ENCODE peak calls at places on chromosomes 2 and 18, in six cellular contexts. B, T, M, K, P and U are unnamed samples.

GRCh38 chr2:12289105-12289802 is 427.5 kb upstream of the TRIB2 start:
- ATAC-seq in T (no peak), B (no peak), P (no peak), M (no peak), K (no peak), U (no peak)

GRCh38 chr2:160381425-160381951 is 112.1 kb downstream of the RBMS1 start:
- ATAC-seq in T (peak), M (no peak), B (no peak), K (no peak), P (peak), U (peak)

GRCh38 chr18:22609642-22610041 is 191.9 kb upstream of the CTAGE1 start:
- ATAC-seq in B (no peak), T (no peak), K (peak), M (no peak), P (peak), U (peak)

GRCh38 chr2:191626497-191627151 is 51.3 kb upstream of the NABP1 start:
- ATAC-seq in K (no peak), M (no peak), B (peak), T (no peak), P (no peak), U (no peak)

GRCh38 chr2:201007584-201007998 is 44.1 kb upstream of the ORC2 start:
- ATAC-seq in M (no peak), T (no peak), K (no peak), P (no peak), B (no peak), U (no peak)

GRCh38 chr18:42255908-42256765 is 301.1 kb downstream of the PIK3C3 start:
- ATAC-seq in T (peak), P (peak), B (no peak), K (no peak), M (no peak), U (no peak)

GRCh38 chr2:190344275-190344827 is 962 bp downstream of the INPP1 start:
- ATAC-seq in B (peak), M (peak), P (peak), T (peak), K (peak), U (peak)

GRCh38 chr18:13279181-13280065 is 60.9 kb downstream of the LDLRAD4 start:
- ATAC-seq in K (no peak), P (no peak), B (no peak), M (peak), T (peak), U (no peak)

GRCh38 chr2:71452565-71452964 is 796 bp upstream of the DYSF start:
- ATAC-seq in M (peak), P (no peak), B (peak), K (peak), T (peak), U (no peak)

GRCh38 chr2:27977623-27978312 is 87.2 kb downstream of the BABAM2 start:
- ATAC-seq in T (peak), M (no peak), K (peak), P (no peak), B (peak), U (peak)

GRCh38 chr18:22336406-22336805 is 81.3 kb downstream of the CTAGE1 start:
- ATAC-seq in M (no peak), B (no peak), T (no peak), P (no peak), K (no peak), U (no peak)

GRCh38 chr2:78984386-78984785 is 41.1 kb upstream of the REG3G start:
- ATAC-seq in B (no peak), T (no peak), K (no peak), P (no peak), M (no peak), U (no peak)

GRCh38 chr2:231987088-231987788 is 25.7 kb downstream of the DIS3L2 start:
- ATAC-seq in P (no peak), K (no peak), M (no peak), B (no peak), T (no peak), U (no peak)

GRCh38 chr2:216888907-216889622 is 29.2 kb upstream of the TNP1 start:
- ATAC-seq in M (no peak), B (no peak), P (no peak), K (no peak), T (no peak), U (no peak)

GRCh38 chr18:12366379-12366778 is 10.6 kb downstream of the AFG3L2 start:
- ATAC-seq in B (no peak), P (no peak), M (no peak), T (no peak), K (no peak), U (no peak)

GRCh38 chr2:37168217-37168981 is 11.6 kb upstream of the EIF2AK2 start:
- ATAC-seq in P (no peak), M (peak), K (peak), B (peak), T (peak), U (peak)

GRCh38 chr2:196162586-196163180 is 8.7 kb downstream of the STK17B start:
- ATAC-seq in K (no peak), T (no peak), M (no peak), P (no peak), B (no peak), U (no peak)

GRCh38 chr2:68566362-68566761 is 77.0 kb upstream of the PROKR1 start:
- ATAC-seq in B (no peak), M (no peak), P (no peak), K (no peak), T (no peak), U (no peak)

GRCh38 chr2:9594361-9595063 is 36.3 kb downstream of the YWHAQ start:
- ATAC-seq in M (peak), T (peak), K (peak), B (peak), P (peak), U (peak)

GRCh38 chr2:177597759-177598158 is 205.2 kb downstream of the AGPS start:
- ATAC-seq in P (no peak), K (no peak), B (peak), M (no peak), T (no peak), U (peak)

GRCh38 chr18:75581336-75582121 is 154.0 kb upstream of the SMIM21 start:
- ATAC-seq in M (no peak), K (no peak), B (no peak), P (no peak), T (no peak), U (no peak)

GRCh38 chr2:134774786-134775641 is 56.2 kb upstream of the TMEM163 start:
- ATAC-seq in T (no peak), P (no peak), K (peak), M (no peak), B (no peak), U (no peak)

GRCh38 chr2:240508832-240509545 is 48.8 kb downstream of the ANKMY1 start:
- ATAC-seq in M (no peak), P (no peak), K (no peak), T (no peak), B (no peak), U (no peak)

GRCh38 chr2:133710613-133711012 is 142.3 kb upstream of the NCKAP5 start:
- ATAC-seq in P (no peak), K (no peak), T (no peak), M (no peak), B (no peak), U (no peak)
- H3K27ac ChIP-seq in P (no peak), K (no peak), T (no peak), M (no peak), B (no peak), U (no peak)

GRCh38 chr2:214899751-214900150 is 90.3 kb upstream of the BARD1 start:
- ATAC-seq in M (no peak), K (no peak), P (no peak), B (no peak), T (no peak), U (no peak)

GRCh38 chr2:214904176-214904575 is 94.7 kb upstream of the BARD1 start:
- ATAC-seq in T (no peak), P (no peak), K (no peak), B (no peak), M (no peak), U (no peak)

GRCh38 chr2:214904634-214905033 is 95.2 kb upstream of the BARD1 start:
- ATAC-seq in B (no peak), K (no peak), P (no peak), M (no peak), T (no peak), U (no peak)

GRCh38 chr2:214896287-214896686 is 86.8 kb upstream of the BARD1 start:
- ATAC-seq in K (no peak), B (no peak), M (no peak), T (no peak), P (no peak), U (no peak)

DNA sequence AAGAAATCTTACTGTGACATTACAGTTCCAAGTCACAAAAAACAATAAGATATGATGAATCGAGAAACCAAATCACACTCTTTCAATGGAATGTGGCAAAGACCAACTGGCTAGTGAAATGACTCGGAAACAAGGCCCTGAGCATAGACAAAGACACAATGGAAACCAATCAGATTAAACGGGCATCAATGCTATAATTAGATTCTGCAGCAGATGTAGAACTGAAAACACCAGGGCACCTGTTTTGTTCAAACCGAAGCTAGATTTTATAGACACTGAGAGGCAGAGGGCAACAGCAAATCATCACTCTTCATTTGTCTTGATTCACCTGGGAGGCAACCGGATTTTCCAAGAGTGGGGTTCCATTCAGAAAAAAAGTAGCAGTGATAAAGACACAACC is 92.8 kb upstream of the BARD1 start:
- ATAC-seq in B (no peak), T (no peak), P (no peak), M (no peak), K (no peak), U (no peak)
- H3K27ac ChIP-seq in B (no peak), T (no peak), P (no peak), M (no peak), K (no peak), U (no peak)

DNA sequence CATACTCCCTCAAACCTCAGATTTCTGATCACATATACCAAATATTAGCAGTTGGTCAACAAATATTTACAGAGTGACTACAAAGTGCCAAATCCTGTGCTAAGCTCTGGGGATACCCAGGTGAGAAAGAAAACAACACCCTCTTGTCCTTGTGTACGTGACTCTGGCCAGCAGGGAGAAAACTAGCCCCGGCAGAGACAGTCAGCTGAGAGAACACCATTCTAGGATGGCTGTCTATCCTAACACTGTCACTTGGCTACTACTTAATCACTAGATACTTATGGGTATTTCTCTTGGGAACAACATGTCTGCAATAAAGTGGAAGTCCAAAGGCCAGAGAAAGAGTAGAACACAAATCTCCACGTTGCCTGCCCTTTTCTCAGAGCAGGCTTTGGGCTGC is 57.9 kb upstream of the CD226 start:
- ATAC-seq in B (no peak), M (no peak), T (no peak), K (no peak), P (peak), U (no peak)
- H3K27ac ChIP-seq in B (no peak), M (no peak), T (no peak), K (no peak), P (no peak), U (no peak)

GRCh38 chr2:43265006-43265770 is 38.8 kb upstream of the ZFP36L2 start:
- ATAC-seq in B (no peak), P (peak), K (no peak), M (no peak), T (no peak), U (no peak)
- H3K27ac ChIP-seq in B (no peak), P (peak), K (no peak), M (no peak), T (peak), U (peak)

GRCh38 chr2:235605306-235605998 is 111.6 kb downstream of the AGAP1 start:
- ATAC-seq in P (peak), B (peak), K (no peak), T (peak), M (no peak), U (peak)
- H3K27ac ChIP-seq in P (no peak), B (no peak), K (no peak), T (no peak), M (no peak), U (no peak)

DNA sequence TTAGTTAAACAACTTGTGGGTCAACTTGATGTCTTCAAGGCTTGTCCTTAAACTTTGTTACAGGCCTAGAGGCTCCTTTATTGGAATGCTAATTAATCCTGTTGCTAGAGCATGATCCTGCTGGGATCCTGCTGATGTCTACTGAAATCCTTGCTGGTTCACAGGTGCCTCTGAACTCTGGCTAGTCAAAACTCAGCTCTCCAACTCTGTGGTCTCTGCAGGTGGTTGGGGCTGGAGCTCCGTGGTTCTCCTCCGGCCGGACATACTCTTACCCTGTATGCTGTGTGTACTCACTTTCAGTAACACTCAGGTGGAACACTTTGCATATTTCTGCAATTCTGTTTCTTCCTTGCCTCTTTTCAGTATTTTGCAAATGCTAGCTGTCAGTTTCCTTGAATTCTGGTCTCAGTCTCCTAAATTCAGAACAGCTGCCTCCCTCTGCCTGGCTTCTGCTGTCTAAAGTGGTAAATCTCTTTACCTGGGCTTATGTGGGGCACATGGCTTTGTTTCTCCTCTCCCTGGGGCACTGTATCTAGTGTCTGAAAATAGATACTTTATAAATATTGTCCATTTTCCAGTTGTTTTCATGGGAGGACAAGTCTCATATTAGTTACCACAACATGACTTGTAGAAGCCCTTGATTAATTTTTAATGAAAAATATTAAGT is 113.0 kb downstream of the ATP9B start:
- ATAC-seq in K (no peak), M (no peak), B (no peak), T (no peak), P (no peak), U (no peak)
- H3K27ac ChIP-seq in K (no peak), M (no peak), B (no peak), T (no peak), P (no peak), U (no peak)

GRCh38 chr2:235672720-235673119 is 178.9 kb downstream of the AGAP1 start:
- ATAC-seq in T (no peak), K (no peak), P (no peak), B (no peak), M (no peak), U (no peak)

GRCh38 chr2:235669269-235669831 is 175.5 kb downstream of the AGAP1 start:
- ATAC-seq in B (peak), T (peak), P (peak), K (peak), M (no peak), U (peak)

GRCh38 chr2:235669983-235670962 is 176.4 kb downstream of the AGAP1 start:
- ATAC-seq in K (peak), T (peak), P (peak), M (no peak), B (peak), U (peak)

GRCh38 chr2:235668782-235669181 is 174.9 kb downstream of the AGAP1 start:
- ATAC-seq in P (no peak), K (no peak), B (no peak), M (no peak), T (no peak), U (no peak)

DNA sequence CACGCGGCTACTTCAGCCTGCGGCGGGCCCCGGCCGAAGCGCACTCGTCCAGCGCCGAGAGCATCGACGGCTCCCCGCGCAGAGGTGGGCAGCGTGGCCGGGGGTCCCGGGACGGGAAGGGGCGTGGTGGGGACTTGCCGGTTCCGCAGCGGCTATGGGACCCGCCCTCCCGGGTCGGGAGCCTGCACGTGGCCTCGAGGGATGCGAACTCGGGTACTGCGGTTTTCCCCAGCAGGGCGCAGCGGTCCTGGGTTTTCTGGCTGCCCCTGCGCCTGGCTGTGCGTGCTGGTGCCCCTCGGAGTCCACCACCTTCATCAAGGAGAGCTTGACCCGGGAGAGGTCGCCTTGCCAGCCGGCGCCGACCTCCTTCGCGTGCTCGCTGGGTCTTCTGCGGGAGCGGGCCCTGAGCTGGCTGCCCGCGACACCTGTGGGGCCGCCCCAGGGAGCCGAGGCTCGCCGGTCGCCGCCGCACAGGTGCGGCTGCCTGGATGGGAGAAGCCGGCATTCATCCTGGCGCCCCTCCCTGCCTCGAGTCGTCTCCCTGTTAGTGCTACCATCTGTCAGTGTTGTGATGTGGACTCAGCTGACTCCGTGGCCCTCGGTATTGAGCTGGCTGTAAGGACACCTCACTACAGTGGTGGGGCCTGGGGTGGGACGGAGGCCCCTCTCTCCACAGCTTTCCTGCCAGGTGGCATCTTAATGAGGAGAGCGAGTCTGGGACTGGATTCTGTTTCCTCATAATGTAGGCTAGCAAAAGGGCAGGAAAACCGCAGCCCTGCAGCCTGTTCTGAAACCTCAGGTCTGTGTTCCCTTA is 177.3 kb downstream of the AGAP1 start:
- ATAC-seq in B (no peak), T (no peak), M (no peak), K (no peak), P (no peak), U (no peak)
- H3K27ac ChIP-seq in B (no peak), T (no peak), M (no peak), K (no peak), P (no peak), U (peak)

DNA sequence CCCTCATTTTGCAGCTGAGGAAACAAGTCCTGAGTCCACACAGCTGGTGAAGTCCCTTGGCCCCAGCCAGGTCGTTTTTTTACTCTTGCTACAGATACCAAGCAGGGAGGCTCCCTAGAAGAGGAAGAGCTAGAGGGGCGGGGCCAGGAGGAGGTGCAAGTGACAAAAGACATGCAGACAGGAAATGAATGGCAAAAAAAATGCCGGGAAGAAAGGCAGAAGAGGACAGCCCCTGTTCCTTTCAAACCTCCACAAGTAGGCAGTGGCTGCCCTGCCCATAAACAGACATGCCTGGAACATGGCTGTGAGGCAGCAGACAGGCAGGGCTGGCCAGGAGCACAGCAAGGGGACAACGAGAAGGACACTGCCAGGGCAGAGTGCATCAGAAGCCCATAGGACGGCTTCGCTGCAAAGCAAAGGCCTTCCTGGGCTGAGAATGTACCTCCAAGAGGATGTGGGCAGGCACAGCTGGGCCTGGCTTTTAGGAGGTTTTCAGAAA is 108.7 kb downstream of the ZBTB7C start:
- ATAC-seq in B (no peak), K (peak), T (peak), P (no peak), M (no peak), U (peak)
- H3K27ac ChIP-seq in B (no peak), K (no peak), T (peak), P (no peak), M (no peak), U (no peak)

GRCh38 chr18:36311026-36311570 is 13.6 kb downstream of the FHOD3 start:
- ATAC-seq in B (no peak), K (no peak), M (no peak), T (no peak), P (no peak), U (no peak)

GRCh38 chr18:36305375-36305774 is 7.9 kb downstream of the FHOD3 start:
- ATAC-seq in M (no peak), B (no peak), K (no peak), P (no peak), T (no peak), U (no peak)

GRCh38 chr18:36307513-36307912 is 10.0 kb downstream of the FHOD3 start:
- ATAC-seq in T (no peak), M (no peak), P (no peak), B (peak), K (no peak), U (no peak)

GRCh38 chr18:36309436-36310391 is 12.2 kb downstream of the FHOD3 start:
- ATAC-seq in K (peak), M (no peak), P (no peak), T (peak), B (peak), U (no peak)

GRCh38 chr18:36308711-36309435 is 11.4 kb downstream of the FHOD3 start:
- ATAC-seq in T (no peak), M (no peak), B (no peak), K (peak), P (no peak), U (no peak)
- H3K27ac ChIP-seq in T (no peak), M (no peak), B (peak), K (peak), P (no peak), U (no peak)

GRCh38 chr2:8534729-8535397 is 147.0 kb upstream of the ID2 start:
- ATAC-seq in T (peak), B (peak), M (peak), P (peak), K (no peak), U (peak)
- H3K27ac ChIP-seq in T (peak), B (no peak), M (no peak), P (no peak), K (no peak), U (peak)